ENCODE peak calls at places on chromosome 14, in four cellular contexts. L is frontal cortex; G is posterior cingulate gyrus; P is activated CD4-positive, alpha-beta T cell treated with anti-CD3 and anti-CD28 coated beads, Interleukin-2, amount 10 ng/mL, durations not matched to agents 7 days and 5 days. A is an unnamed sample.

GRCh38 chr14:28867571-28867970 is 101.0 kb downstream of the FOXG1 start:
- DNase-seq in P (no peak), L (no peak), G (no peak), A (no peak)

GRCh38 chr14:57502581-57503254 is 9.1 kb upstream of the CCDC198 start:
- DNase-seq in P (no peak), G (no peak), L (no peak), A (peak)

GRCh38 chr14:45716506-45716905 is 463.5 kb upstream of the MIS18BP1 start:
- DNase-seq in L (no peak), G (no peak), P (no peak), A (no peak)

GRCh38 chr14:63726499-63726898 is 1.4 kb downstream of the SGPP1 start:
- DNase-seq in L (no peak), G (no peak), P (no peak), A (no peak)

GRCh38 chr14:34770901-34771300 is 56.5 kb upstream of the CFL2 start:
- DNase-seq in L (no peak), P (no peak), G (no peak), A (no peak)

GRCh38 chr14:53841109-53842099 is 115.2 kb downstream of the BMP4 start:
- DNase-seq in L (no peak), G (no peak), P (no peak), A (no peak)

GRCh38 chr14:100688598-100689499 is 37.8 kb upstream of the DLK1 start:
- DNase-seq in G (no peak), L (peak), P (no peak), A (no peak)

GRCh38 chr14:74941676-74942097 is 13.7 kb downstream of the PGF start:
- DNase-seq in G (peak), L (peak), P (peak), A (peak)

GRCh38 chr14:57136669-57137068 is 132.0 kb downstream of the EXOC5 start:
- DNase-seq in P (no peak), L (peak), G (peak), A (peak)

GRCh38 chr14:55731881-55732498 is 152.0 kb downstream of the KTN1 start:
- DNase-seq in P (peak), L (no peak), G (no peak), A (no peak)

GRCh38 chr14:100880271-100881101 is 23.0 kb downstream of the RTL1 start:
- DNase-seq in G (no peak), P (no peak), L (no peak), A (no peak)

GRCh38 chr14:82180057-82180620 is 646.5 kb upstream of the SEL1L start:
- DNase-seq in L (no peak), G (no peak), P (no peak), A (no peak)

GRCh38 chr14:72738181-72738611 is 155.7 kb downstream of the DPF3 start:
- DNase-seq in G (no peak), P (no peak), L (no peak), A (no peak)

GRCh38 chr14:55911794-55912193 is 206.4 kb upstream of the PELI2 start:
- DNase-seq in L (no peak), P (no peak), G (no peak), A (no peak)

GRCh38 chr14:89912667-89913211 is 41.8 kb downstream of the EFCAB11 start:
- DNase-seq in P (no peak), L (no peak), G (no peak), A (no peak)

GRCh38 chr14:63045234-63045611 is at the start of gene KCNH5:
- DNase-seq in G (peak), L (peak), P (no peak), A (peak)

GRCh38 chr14:74619672-74620131 is 7.7 kb upstream of the LTBP2 start:
- DNase-seq in P (no peak), G (no peak), L (no peak), A (no peak)

GRCh38 chr14:72594099-72594901 is 299.6 kb downstream of the DPF3 start:
- DNase-seq in P (peak), G (no peak), L (no peak), A (no peak)

GRCh38 chr14:24411468-24412454 is 13.0 kb downstream of the NYNRIN start:
- DNase-seq in L (peak), P (peak), G (no peak), A (no peak)

GRCh38 chr14:70239802-70240201 is 51.1 kb upstream of the SLC8A3 start:
- DNase-seq in P (no peak), L (no peak), G (no peak), A (no peak)

GRCh38 chr14:71799831-71800230 is 132.4 kb upstream of the RGS6 start:
- DNase-seq in L (no peak), P (no peak), G (no peak), A (no peak)

GRCh38 chr14:63039800-63040380 is 5.4 kb downstream of the KCNH5 start:
- DNase-seq in P (no peak), L (no peak), G (no peak), A (no peak)